ENCODE peak calls at places on chromosomes 12 and 14, in seven cellular contexts. One of them, this sample, is unnamed.
A peak's percentile ranks its signal among the peaks of the same experiment; 100 is the strongest.

GRCh38 chr14:100193417-100194357 is 34.2 kb upstream of the DEGS2 start:
- DNase-seq in HCT116: no peak
- DNase-seq in lung: no peak
- DNase-seq in prostate gland: peak; percentile 10
- DNase-seq in aorta: no peak
- DNase-seq in HepG2: peak; percentile 75
- DNase-seq in iPS DF 6.9: no peak
- DNase-seq in this sample: no peak

GRCh38 chr12:105222326-105222655 is 13.7 kb downstream of the APPL2 start:
- DNase-seq in HCT116: no peak
- DNase-seq in lung: no peak
- DNase-seq in prostate gland: no peak
- DNase-seq in aorta: no peak
- DNase-seq in HepG2: no peak
- DNase-seq in iPS DF 6.9: no peak
- DNase-seq in this sample: no peak

GRCh38 chr12:107091989-107092641 is 1.2 kb downstream of the CRY1 start:
- DNase-seq in HCT116: peak; percentile 96
- DNase-seq in lung: peak; percentile 32
- DNase-seq in prostate gland: peak; percentile 53
- DNase-seq in aorta: no peak
- DNase-seq in HepG2: peak; percentile 86
- DNase-seq in iPS DF 6.9: peak; percentile 70
- DNase-seq in this sample: no peak

GRCh38 chr14:101591121-101591520 is 29.8 kb downstream of the DIO3 start:
- DNase-seq in HCT116: no peak
- DNase-seq in lung: no peak
- DNase-seq in prostate gland: no peak
- DNase-seq in aorta: no peak
- DNase-seq in HepG2: no peak
- DNase-seq in iPS DF 6.9: no peak
- DNase-seq in this sample: no peak

GRCh38 chr12:123890536-123890902 is 82.1 kb downstream of the CCDC92 start:
- DNase-seq in HCT116: no peak
- DNase-seq in lung: no peak
- DNase-seq in prostate gland: no peak
- DNase-seq in aorta: peak; percentile 17
- DNase-seq in HepG2: no peak
- DNase-seq in iPS DF 6.9: no peak
- DNase-seq in this sample: no peak

GRCh38 chr12:85279449-85280137 is 427 bp upstream of the ALX1 start:
- DNase-seq in HCT116: no peak
- DNase-seq in lung: no peak
- DNase-seq in prostate gland: no peak
- DNase-seq in aorta: peak; percentile 64
- DNase-seq in HepG2: no peak
- DNase-seq in iPS DF 6.9: no peak
- DNase-seq in this sample: no peak

GRCh38 chr12:2413999-2414792 is 361.4 kb downstream of the CACNA1C start:
- DNase-seq in HCT116: no peak
- DNase-seq in lung: no peak
- DNase-seq in prostate gland: no peak
- DNase-seq in aorta: no peak
- DNase-seq in HepG2: no peak
- DNase-seq in iPS DF 6.9: no peak
- DNase-seq in this sample: peak; percentile 34

GRCh38 chr12:108616941-108617858 is 16.5 kb downstream of the SELPLG start:
- DNase-seq in HCT116: no peak
- DNase-seq in lung: no peak
- DNase-seq in prostate gland: no peak
- DNase-seq in aorta: no peak
- DNase-seq in HepG2: no peak
- DNase-seq in iPS DF 6.9: no peak
- DNase-seq in this sample: no peak

GRCh38 chr12:38138225-38139221 is 178.1 kb upstream of the ALG10B start:
- DNase-seq in HCT116: peak; percentile 61
- DNase-seq in lung: peak; percentile 75
- DNase-seq in prostate gland: peak; percentile 61
- DNase-seq in aorta: peak; percentile 77
- DNase-seq in HepG2: peak; percentile 60
- DNase-seq in iPS DF 6.9: peak; percentile 48
- DNase-seq in this sample: no peak

GRCh38 chr12:27969901-27970390 is 2.6 kb downstream of the PTHLH start:
- DNase-seq in HCT116: peak; percentile 45
- DNase-seq in lung: peak; percentile 41
- DNase-seq in prostate gland: peak; percentile 56
- DNase-seq in aorta: peak; percentile 82
- DNase-seq in HepG2: peak; percentile 38
- DNase-seq in iPS DF 6.9: no peak
- DNase-seq in this sample: peak; percentile 37

GRCh38 chr12:4800555-4800954 is 80.4 kb downstream of the GALNT8 start:
- DNase-seq in HCT116: no peak
- DNase-seq in lung: no peak
- DNase-seq in prostate gland: no peak
- DNase-seq in aorta: no peak
- DNase-seq in HepG2: no peak
- DNase-seq in iPS DF 6.9: no peak
- DNase-seq in this sample: no peak
- H3K27me3 ChIP-seq in HCT116: peaks cover 83% of the 10 kb centered on the region
- H3K27me3 ChIP-seq in lung: no peaks in the 10 kb centered on the region
- H3K27me3 ChIP-seq in prostate gland: peaks cover 4% of the 10 kb centered on the region
- H3K27me3 ChIP-seq in aorta: peaks cover 2% of the 10 kb centered on the region
- H3K27me3 ChIP-seq in HepG2: peaks cover 13% of the 10 kb centered on the region
- H3K27me3 ChIP-seq in iPS DF 6.9: no peaks in the 10 kb centered on the region
- H3K27me3 ChIP-seq in this sample: peaks cover 6% of the 10 kb centered on the region

GRCh38 chr14:20632448-20632830 is 9.1 kb downstream of the OR6S1 start:
- DNase-seq in HCT116: no peak
- DNase-seq in lung: no peak
- DNase-seq in prostate gland: no peak
- DNase-seq in aorta: no peak
- DNase-seq in HepG2: no peak
- DNase-seq in iPS DF 6.9: no peak
- DNase-seq in this sample: no peak
- H3K27me3 ChIP-seq in HCT116: no peaks in the 10 kb centered on the region
- H3K27me3 ChIP-seq in lung: no peaks in the 10 kb centered on the region
- H3K27me3 ChIP-seq in prostate gland: no peaks in the 10 kb centered on the region
- H3K27me3 ChIP-seq in aorta: no peaks in the 10 kb centered on the region
- H3K27me3 ChIP-seq in HepG2: no peaks in the 10 kb centered on the region
- H3K27me3 ChIP-seq in iPS DF 6.9: no peaks in the 10 kb centered on the region
- H3K27me3 ChIP-seq in this sample: peaks cover 13% of the 10 kb centered on the region

DNA sequence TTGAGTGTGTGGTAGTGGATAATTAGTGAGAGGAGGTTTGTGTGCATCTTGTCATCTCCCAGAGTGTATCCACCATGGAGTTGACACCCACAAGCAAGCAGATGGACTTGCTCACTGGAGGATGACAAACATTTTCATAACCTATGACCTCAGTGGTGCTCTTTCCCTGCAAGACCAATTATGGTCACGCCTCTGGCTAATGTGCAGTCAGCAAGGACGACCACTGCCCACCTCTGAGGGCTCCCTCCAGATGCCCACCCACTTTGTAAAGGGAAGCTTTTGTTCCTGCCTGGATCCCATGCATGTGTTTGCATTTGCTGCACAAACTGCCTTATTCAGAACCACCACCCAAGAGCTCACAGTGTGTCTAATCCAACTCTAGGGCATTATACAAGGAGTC is 982.8 kb downstream of the TMEM121 start:
- DNase-seq in HCT116: no peak
- DNase-seq in lung: no peak
- DNase-seq in prostate gland: no peak
- DNase-seq in aorta: no peak
- DNase-seq in HepG2: no peak
- DNase-seq in iPS DF 6.9: no peak
- DNase-seq in this sample: no peak
- H3K27me3 ChIP-seq in HCT116: no peaks in the 10 kb centered on the region
- H3K27me3 ChIP-seq in lung: no peaks in the 10 kb centered on the region
- H3K27me3 ChIP-seq in prostate gland: no peaks in the 10 kb centered on the region
- H3K27me3 ChIP-seq in aorta: no peaks in the 10 kb centered on the region
- H3K27me3 ChIP-seq in HepG2: no peaks in the 10 kb centered on the region
- H3K27me3 ChIP-seq in iPS DF 6.9: no peaks in the 10 kb centered on the region
- H3K27me3 ChIP-seq in this sample: peaks cover 12% of the 10 kb centered on the region

DNA sequence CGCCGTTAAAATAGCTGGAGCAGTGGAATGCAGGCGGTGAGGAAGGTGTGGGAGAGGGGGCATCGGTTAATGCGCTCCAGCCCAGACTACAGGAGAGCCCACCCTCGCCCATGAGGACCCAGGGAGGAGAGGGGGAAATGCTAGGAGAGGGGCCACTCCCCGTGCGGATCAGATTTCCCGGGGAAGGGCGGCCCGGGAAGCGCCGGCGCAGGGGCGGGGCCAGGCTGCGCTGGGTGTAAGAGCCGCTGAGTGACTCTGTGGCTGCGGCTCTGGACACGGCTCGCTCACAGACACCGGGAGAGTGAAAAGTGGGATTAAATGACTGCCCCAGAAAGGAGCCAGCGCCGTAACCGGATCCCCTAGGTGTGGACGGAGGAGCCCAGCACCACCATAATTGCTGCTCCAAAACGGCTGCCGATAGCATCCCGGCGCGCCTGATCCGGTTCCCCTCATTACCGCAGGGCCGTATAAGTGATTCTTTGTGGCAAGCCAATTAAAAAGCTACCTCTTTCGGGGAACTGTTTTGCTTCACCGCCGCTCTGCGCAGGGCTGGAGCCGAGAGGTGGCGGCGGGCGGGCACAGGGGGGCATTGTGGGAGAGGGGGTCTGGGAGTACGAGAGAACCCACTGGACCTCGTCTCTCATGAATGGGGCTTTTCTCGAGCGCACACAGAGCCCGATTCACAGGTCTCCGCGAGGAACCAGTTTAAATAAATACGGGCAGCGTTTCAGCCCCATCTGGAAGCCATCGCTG is 2.7 kb downstream of the COL2A1 start:
- DNase-seq in HCT116: peak; percentile 4
- DNase-seq in lung: no peak
- DNase-seq in prostate gland: no peak
- DNase-seq in aorta: peak; percentile 85
- DNase-seq in HepG2: no peak
- DNase-seq in iPS DF 6.9: no peak
- DNase-seq in this sample: peak; percentile 49
- H3K27me3 ChIP-seq in HCT116: peaks cover 8% of the 10 kb centered on the region
- H3K27me3 ChIP-seq in lung: no peaks in the 10 kb centered on the region
- H3K27me3 ChIP-seq in prostate gland: peaks cover 14% of the 10 kb centered on the region
- H3K27me3 ChIP-seq in aorta: no peaks in the 10 kb centered on the region
- H3K27me3 ChIP-seq in HepG2: peaks cover 53% of the 10 kb centered on the region
- H3K27me3 ChIP-seq in iPS DF 6.9: peaks cover 73% of the 10 kb centered on the region
- H3K27me3 ChIP-seq in this sample: peaks cover 98% of the 10 kb centered on the region

GRCh38 chr14:22052795-22053194 is 379.2 kb upstream of the OR4E1 start:
- DNase-seq in HCT116: no peak
- DNase-seq in lung: no peak
- DNase-seq in prostate gland: no peak
- DNase-seq in aorta: no peak
- DNase-seq in HepG2: no peak
- DNase-seq in iPS DF 6.9: no peak
- DNase-seq in this sample: no peak
- H3K27me3 ChIP-seq in HCT116: peaks cover 27% of the 10 kb centered on the region
- H3K27me3 ChIP-seq in lung: no peaks in the 10 kb centered on the region
- H3K27me3 ChIP-seq in prostate gland: no peaks in the 10 kb centered on the region
- H3K27me3 ChIP-seq in aorta: peaks cover 2% of the 10 kb centered on the region
- H3K27me3 ChIP-seq in HepG2: no peaks in the 10 kb centered on the region
- H3K27me3 ChIP-seq in iPS DF 6.9: no peaks in the 10 kb centered on the region
- H3K27me3 ChIP-seq in this sample: no peaks in the 10 kb centered on the region

GRCh38 chr12:48038085-48038484 is 33.8 kb upstream of the COL2A1 start:
- DNase-seq in HCT116: no peak
- DNase-seq in lung: no peak
- DNase-seq in prostate gland: no peak
- DNase-seq in aorta: no peak
- DNase-seq in HepG2: no peak
- DNase-seq in iPS DF 6.9: no peak
- DNase-seq in this sample: no peak

GRCh38 chr12:48034835-48035805 is 30.8 kb upstream of the COL2A1 start:
- DNase-seq in HCT116: no peak
- DNase-seq in lung: no peak
- DNase-seq in prostate gland: no peak
- DNase-seq in aorta: no peak
- DNase-seq in HepG2: no peak
- DNase-seq in iPS DF 6.9: no peak
- DNase-seq in this sample: no peak

GRCh38 chr12:48039151-48039550 is 34.9 kb upstream of the COL2A1 start:
- DNase-seq in HCT116: no peak
- DNase-seq in lung: no peak
- DNase-seq in prostate gland: no peak
- DNase-seq in aorta: no peak
- DNase-seq in HepG2: no peak
- DNase-seq in iPS DF 6.9: no peak
- DNase-seq in this sample: no peak

GRCh38 chr12:48036818-48037217 is 32.5 kb upstream of the COL2A1 start:
- DNase-seq in HCT116: no peak
- DNase-seq in lung: no peak
- DNase-seq in prostate gland: no peak
- DNase-seq in aorta: no peak
- DNase-seq in HepG2: no peak
- DNase-seq in iPS DF 6.9: no peak
- DNase-seq in this sample: no peak

GRCh38 chr12:48037267-48037915 is 33.1 kb upstream of the COL2A1 start:
- DNase-seq in HCT116: no peak
- DNase-seq in lung: no peak
- DNase-seq in prostate gland: no peak
- DNase-seq in aorta: no peak
- DNase-seq in HepG2: peak; percentile 52
- DNase-seq in iPS DF 6.9: peak; percentile 89
- DNase-seq in this sample: no peak
- H3K27me3 ChIP-seq in HCT116: no peaks in the 10 kb centered on the region
- H3K27me3 ChIP-seq in lung: no peaks in the 10 kb centered on the region
- H3K27me3 ChIP-seq in prostate gland: no peaks in the 10 kb centered on the region
- H3K27me3 ChIP-seq in aorta: no peaks in the 10 kb centered on the region
- H3K27me3 ChIP-seq in HepG2: no peaks in the 10 kb centered on the region
- H3K27me3 ChIP-seq in iPS DF 6.9: peaks cover 8% of the 10 kb centered on the region
- H3K27me3 ChIP-seq in this sample: no peaks in the 10 kb centered on the region

GRCh38 chr14:32336702-32337101 is 7.6 kb downstream of the AKAP6 start:
- DNase-seq in HCT116: no peak
- DNase-seq in lung: no peak
- DNase-seq in prostate gland: no peak
- DNase-seq in aorta: no peak
- DNase-seq in HepG2: no peak
- DNase-seq in iPS DF 6.9: no peak
- DNase-seq in this sample: no peak
- H3K27me3 ChIP-seq in HCT116: no peaks in the 10 kb centered on the region
- H3K27me3 ChIP-seq in lung: no peaks in the 10 kb centered on the region
- H3K27me3 ChIP-seq in prostate gland: no peaks in the 10 kb centered on the region
- H3K27me3 ChIP-seq in aorta: no peaks in the 10 kb centered on the region
- H3K27me3 ChIP-seq in HepG2: no peaks in the 10 kb centered on the region
- H3K27me3 ChIP-seq in iPS DF 6.9: no peaks in the 10 kb centered on the region
- H3K27me3 ChIP-seq in this sample: no peaks in the 10 kb centered on the region

GRCh38 chr12:29782285-29782820 is 1.4 kb downstream of the TMTC1 start:
- DNase-seq in HCT116: no peak
- DNase-seq in lung: no peak
- DNase-seq in prostate gland: peak; percentile 11
- DNase-seq in aorta: no peak
- DNase-seq in HepG2: no peak
- DNase-seq in iPS DF 6.9: no peak
- DNase-seq in this sample: peak; percentile 24

GRCh38 chr12:29781705-29782266 is 2.0 kb downstream of the TMTC1 start:
- DNase-seq in HCT116: no peak
- DNase-seq in lung: no peak
- DNase-seq in prostate gland: no peak
- DNase-seq in aorta: no peak
- DNase-seq in HepG2: no peak
- DNase-seq in iPS DF 6.9: no peak
- DNase-seq in this sample: no peak

GRCh38 chr12:29782821-29783772 is 645 bp downstream of the TMTC1 start:
- DNase-seq in HCT116: no peak
- DNase-seq in lung: peak; percentile 30
- DNase-seq in prostate gland: peak; percentile 16
- DNase-seq in aorta: peak; percentile 84
- DNase-seq in HepG2: no peak
- DNase-seq in iPS DF 6.9: no peak
- DNase-seq in this sample: peak; percentile 59

GRCh38 chr12:29780084-29780483 is 3.7 kb downstream of the TMTC1 start:
- DNase-seq in HCT116: no peak
- DNase-seq in lung: no peak
- DNase-seq in prostate gland: no peak
- DNase-seq in aorta: no peak
- DNase-seq in HepG2: no peak
- DNase-seq in iPS DF 6.9: no peak
- DNase-seq in this sample: no peak

GRCh38 chr12:29781176-29781575 is 2.6 kb downstream of the TMTC1 start:
- DNase-seq in HCT116: no peak
- DNase-seq in lung: no peak
- DNase-seq in prostate gland: no peak
- DNase-seq in aorta: no peak
- DNase-seq in HepG2: no peak
- DNase-seq in iPS DF 6.9: no peak
- DNase-seq in this sample: no peak
- H3K27me3 ChIP-seq in HCT116: no peaks in the 10 kb centered on the region
- H3K27me3 ChIP-seq in lung: peaks cover 2% of the 10 kb centered on the region
- H3K27me3 ChIP-seq in prostate gland: no peaks in the 10 kb centered on the region
- H3K27me3 ChIP-seq in aorta: no peaks in the 10 kb centered on the region
- H3K27me3 ChIP-seq in HepG2: peaks cover 41% of the 10 kb centered on the region
- H3K27me3 ChIP-seq in iPS DF 6.9: no peaks in the 10 kb centered on the region
- H3K27me3 ChIP-seq in this sample: no peaks in the 10 kb centered on the region